ENCODE peak calls at places on chromosomes 6 and 20, in six cellular contexts. N, Z, U, F, I and D are unnamed samples.

GRCh38 chr6:20137837-20138236 is 74.4 kb downstream of the MBOAT1 start:
- DNase-seq in I (no peak), F (no peak), N (no peak), U (no peak), Z (no peak), D (no peak)

GRCh38 chr20:19453781-19454310 is 241.4 kb downstream of the SLC24A3 start:
- DNase-seq in I (no peak), F (peak), U (no peak), Z (no peak), N (no peak), D (no peak)

GRCh38 chr6:168165373-168165772 is 86.4 kb upstream of the FRMD1 start:
- DNase-seq in U (no peak), N (no peak), I (no peak), Z (no peak), F (no peak), D (no peak)

GRCh38 chr6:166625356-166625755 is 1.7 kb downstream of the RPS6KA2 start:
- DNase-seq in Z (no peak), N (peak), I (peak), F (no peak), U (no peak), D (no peak)

GRCh38 chr20:49896204-49896603 is 19.1 kb downstream of the SPATA2 start:
- DNase-seq in F (no peak), N (no peak), Z (no peak), U (no peak), I (no peak), D (no peak)

GRCh38 chr20:35339007-35339406 is 46.8 kb upstream of the FAM83C start:
- DNase-seq in Z (peak), I (peak), N (peak), U (peak), F (no peak), D (peak)

GRCh38 chr20:17525650-17526049 is 5.5 kb downstream of the BFSP1 start:
- DNase-seq in I (no peak), U (no peak), F (peak), N (peak), Z (no peak), D (no peak)

GRCh38 chr6:48150701-48151100 is 39.7 kb upstream of the PTCHD4 start:
- DNase-seq in I (no peak), F (no peak), N (no peak), Z (no peak), U (no peak), D (no peak)

GRCh38 chr6:157223486-157223885 is 99.8 kb downstream of the TMEM242 start:
- DNase-seq in N (no peak), U (no peak), I (no peak), F (no peak), Z (no peak), D (no peak)

GRCh38 chr20:21339499-21339898 is 36.4 kb downstream of the XRN2 start:
- DNase-seq in Z (no peak), U (no peak), F (no peak), N (peak), I (no peak), D (no peak)

GRCh38 chr6:128655978-128656498 is 135.6 kb upstream of the PTPRK start:
- DNase-seq in N (peak), I (peak), Z (peak), F (no peak), U (peak), D (peak)

GRCh38 chr6:36912583-36912982 is 26.8 kb downstream of the C6orf89 start:
- DNase-seq in I (peak), Z (peak), N (peak), U (peak), F (no peak), D (peak)

GRCh38 chr6:35602133-35602946 is 86.4 kb downstream of the FKBP5 start:
- DNase-seq in F (no peak), Z (no peak), N (peak), I (peak), U (no peak), D (peak)

GRCh38 chr6:138800377-138801150 is 4.7 kb downstream of the ECT2L start:
- DNase-seq in I (no peak), U (no peak), Z (no peak), N (no peak), F (peak), D (no peak)
- TF ChIP-seq CTCF in I (no peak), U (no peak), Z (peak), N (no peak), F (peak), D (no peak)

DNA sequence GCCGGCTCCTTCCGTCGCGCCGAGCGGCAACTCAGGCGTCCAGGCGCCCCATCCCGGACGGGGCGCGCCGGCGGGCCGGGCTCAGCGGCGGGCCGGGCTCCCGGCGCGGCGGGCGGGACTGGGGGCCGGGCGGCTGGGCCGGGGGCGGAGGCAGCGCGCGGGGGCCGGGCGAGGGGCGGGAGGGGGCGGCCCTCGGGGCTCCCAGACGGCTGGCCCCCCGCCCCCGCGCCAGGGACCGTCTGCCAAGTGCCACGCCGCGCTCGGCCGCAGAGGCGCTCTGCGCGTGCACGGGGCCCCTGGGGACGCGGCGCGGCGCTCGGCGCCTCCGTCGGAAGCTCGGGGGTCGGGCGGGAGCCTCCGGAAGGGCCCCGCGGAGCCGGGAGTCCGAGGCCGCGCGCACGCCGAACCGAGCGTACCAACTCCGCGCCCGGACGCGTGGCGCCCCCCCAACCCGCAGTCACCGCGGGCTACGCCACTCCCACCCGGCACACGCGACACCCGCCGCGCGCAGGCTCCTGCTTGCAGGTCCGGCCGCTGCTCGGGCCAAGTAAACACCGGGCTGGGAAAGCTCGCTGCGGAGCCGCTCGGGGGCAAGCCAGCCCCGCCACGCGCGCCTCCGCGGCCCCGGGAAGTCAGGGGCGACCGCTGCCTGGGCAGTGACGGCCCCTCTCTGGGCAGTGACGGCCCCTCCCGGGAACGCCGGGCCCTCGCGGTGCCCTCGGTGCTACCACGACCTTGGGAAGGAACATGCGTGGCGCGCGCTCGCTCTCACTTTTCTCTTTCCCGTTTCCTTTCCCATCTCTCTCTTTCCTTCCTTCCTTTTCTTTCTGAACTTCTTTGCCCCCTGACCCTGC is at the start of gene PREX1:
- DNase-seq in U (no peak), I (peak), Z (no peak), N (peak), F (peak), D (no peak)
- TF ChIP-seq CTCF in U (no peak), I (no peak), Z (no peak), N (no peak), F (no peak), D (peak)

GRCh38 chr6:158630944-158631616 is 13.5 kb downstream of the DYNLT1 start:
- DNase-seq in F (no peak), N (peak), U (no peak), I (peak), Z (no peak), D (no peak)
- TF ChIP-seq CTCF in F (no peak), N (peak), U (no peak), I (no peak), Z (no peak), D (no peak)

GRCh38 chr6:114080891-114081510 is 110.1 kb upstream of the HDAC2 start:
- DNase-seq in I (peak), N (peak), Z (no peak), F (no peak), U (no peak), D (no peak)
- TF ChIP-seq CTCF in I (no peak), N (no peak), Z (no peak), F (no peak), U (no peak), D (no peak)

DNA sequence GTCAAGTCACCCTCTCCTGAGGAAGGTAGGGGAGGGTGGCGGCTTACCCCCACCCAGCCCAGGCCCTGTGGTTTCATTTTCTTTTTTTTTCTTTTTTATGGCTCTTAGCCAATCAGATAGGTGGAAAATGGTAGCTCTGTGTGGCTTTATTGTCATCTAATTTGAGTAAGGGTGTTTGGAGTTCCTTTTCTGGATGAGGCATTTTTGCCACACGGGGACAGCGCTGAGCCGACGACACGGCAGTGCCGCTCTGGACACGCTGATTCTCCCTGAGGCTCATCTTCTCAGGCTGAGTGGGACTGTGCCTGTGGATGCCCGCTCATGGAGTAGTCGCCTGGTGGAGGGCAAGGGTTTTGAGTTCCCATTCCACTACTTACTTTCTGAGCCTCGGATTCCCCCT is 37.6 kb upstream of the ANGPT4 start:
- DNase-seq in I (no peak), U (no peak), F (peak), Z (no peak), N (peak), D (peak)
- TF ChIP-seq CTCF in I (peak), U (peak), F (peak), Z (no peak), N (peak), D (peak)

DNA sequence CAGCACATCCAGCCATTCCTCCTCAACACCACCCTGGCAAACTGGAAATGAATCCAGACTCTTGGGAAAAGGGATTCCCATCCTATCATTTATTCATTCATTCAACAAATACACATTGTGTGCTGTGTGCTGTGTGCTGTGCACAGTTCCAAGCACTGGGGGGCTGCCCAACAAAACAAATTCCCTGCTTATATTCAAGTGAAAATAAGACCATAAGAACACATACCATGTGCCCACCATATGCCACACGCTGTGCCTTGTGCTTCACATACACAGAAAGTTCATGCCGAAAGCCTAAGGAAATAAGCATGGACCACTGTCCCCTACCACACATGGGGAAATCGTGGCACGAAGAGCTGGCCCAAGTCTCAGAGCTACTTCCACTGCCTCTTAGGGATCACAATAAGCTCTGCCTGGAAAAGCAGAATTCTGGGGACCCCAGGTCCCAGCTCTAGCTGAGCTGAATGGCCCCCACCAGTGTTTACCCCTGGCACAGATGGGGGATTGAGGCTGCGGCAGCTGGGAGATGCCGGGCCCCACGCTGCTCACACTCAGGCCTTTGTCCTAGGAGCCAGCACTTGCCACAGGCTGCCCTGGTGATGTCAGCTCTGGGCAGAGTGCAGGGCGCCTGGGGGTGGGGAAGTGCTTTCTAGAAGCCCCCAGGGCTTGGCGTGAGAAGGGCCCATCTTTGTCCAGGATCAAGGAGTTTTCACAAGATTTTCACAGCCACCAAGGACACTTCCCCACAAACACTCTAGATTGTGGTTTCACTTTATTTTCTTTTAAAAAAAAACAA is 99.6 kb downstream of the PREX1 start:
- DNase-seq in N (no peak), Z (no peak), U (no peak), F (no peak), I (no peak), D (no peak)
- TF ChIP-seq CTCF in N (no peak), Z (peak), U (no peak), F (no peak), I (no peak), D (no peak)